ENCODE peak calls at places on chromosomes 1 and 21, in six cellular contexts. A, Y, H, Q, I and K are unnamed samples.

GRCh38 chr1:16967095-16967567 is 13.3 kb downstream of the MFAP2 start:
- DNase-seq in A (no peak), Y (no peak), H (no peak), Q (no peak), I (peak; percentile 93), K (no peak)

GRCh38 chr1:230153655-230154296 is 86.7 kb downstream of the GALNT2 start:
- DNase-seq in A (peak; percentile 65), Y (peak; percentile 77), H (no peak), Q (no peak), I (peak; percentile 74), K (no peak)

GRCh38 chr1:18564661-18565060 is 66.0 kb upstream of the PAX7 start:
- DNase-seq in A (peak; percentile 45), Y (no peak), H (no peak), Q (no peak), I (no peak), K (no peak)

GRCh38 chr1:11634759-11635158 is 19.5 kb downstream of the FBXO2 start:
- DNase-seq in A (no peak), Y (no peak), H (no peak), Q (no peak), I (no peak), K (no peak)

GRCh38 chr1:205580140-205580922 is 51.5 kb downstream of the ELK4 start:
- DNase-seq in A (no peak), Y (peak; percentile 52), H (no peak), Q (no peak), I (no peak), K (no peak)

GRCh38 chr1:156106624-156107488 is 7.7 kb upstream of the LMNA start:
- DNase-seq in A (peak; percentile 72), Y (peak; percentile 67), H (peak; percentile 95), Q (no peak), I (peak; percentile 54), K (no peak)

GRCh38 chr1:229643996-229644748 is 18.1 kb downstream of the URB2 start:
- DNase-seq in A (no peak), Y (no peak), H (no peak), Q (no peak), I (no peak), K (no peak)

GRCh38 chr1:209769171-209769904 is 13.5 kb downstream of the TRAF3IP3 start:
- DNase-seq in A (no peak), Y (peak; percentile 88), H (no peak), Q (peak; percentile 70), I (peak; percentile 93), K (no peak)

GRCh38 chr1:27990920-27991537 is 31.3 kb downstream of the XKR8 start:
- DNase-seq in A (no peak), Y (no peak), H (no peak), Q (no peak), I (peak; percentile 50), K (no peak)

GRCh38 chr1:169044296-169044695 is 62.2 kb upstream of the ATP1B1 start:
- DNase-seq in A (no peak), Y (no peak), H (no peak), Q (peak; percentile 8), I (no peak), K (no peak)

GRCh38 chr1:182634306-182635072 is 30.3 kb upstream of the RGS16 start:
- DNase-seq in A (no peak), Y (peak; percentile 64), H (no peak), Q (no peak), I (no peak), K (no peak)

GRCh38 chr1:77288275-77288674 is 6.5 kb downstream of the AK5 start:
- DNase-seq in A (no peak), Y (no peak), H (no peak), Q (no peak), I (no peak), K (no peak)

GRCh38 chr1:170664828-170665617 is 1.1 kb downstream of the PRRX1 start:
- DNase-seq in A (peak; percentile 68), Y (peak; percentile 67), H (peak; percentile 79), Q (no peak), I (peak; percentile 56), K (no peak)

GRCh38 chr21:33403128-33403785 is at the start of gene IFNGR2:
- DNase-seq in A (peak; percentile 77), Y (peak; percentile 70), H (peak; percentile 74), Q (no peak), I (no peak), K (no peak)

GRCh38 chr21:31670065-31670464 is 10.6 kb downstream of the SOD1 start:
- DNase-seq in A (no peak), Y (no peak), H (no peak), Q (no peak), I (no peak), K (no peak)

GRCh38 chr1:79353224-79353623 is 346.7 kb upstream of the ADGRL4 start:
- DNase-seq in A (peak; percentile 47), Y (no peak), H (peak; percentile 55), Q (no peak), I (peak; percentile 52), K (no peak)

GRCh38 chr1:220235462-220235861 is 36.8 kb downstream of the RAB3GAP2 start:
- DNase-seq in A (no peak), Y (no peak), H (no peak), Q (no peak), I (no peak), K (peak; percentile 4)

GRCh38 chr1:36400514-36400824 is 2.8 kb upstream of the LSM10 start:
- DNase-seq in A (no peak), Y (no peak), H (no peak), Q (no peak), I (no peak), K (no peak)

GRCh38 chr1:160375788-160376524 is 9.1 kb downstream of the NHLH1 start:
- DNase-seq in A (peak; percentile 78), Y (no peak), H (peak; percentile 84), Q (no peak), I (peak; percentile 47), K (no peak)

GRCh38 chr1:176692431-176692830 is 229.5 kb downstream of the PAPPA2 start:
- DNase-seq in A (no peak), Y (peak; percentile 86), H (no peak), Q (no peak), I (no peak), K (no peak)

GRCh38 chr1:215273838-215274516 is 191.4 kb downstream of the KCNK2 start:
- DNase-seq in A (no peak), Y (no peak), H (no peak), Q (no peak), I (peak; percentile 94), K (no peak)

GRCh38 chr1:71839876-71840275 is 442.5 kb downstream of the NEGR1 start:
- DNase-seq in A (no peak), Y (no peak), H (no peak), Q (no peak), I (no peak), K (no peak)

GRCh38 chr1:241125297-241125696 is 231.7 kb downstream of the RGS7 start:
- DNase-seq in A (no peak), Y (no peak), H (no peak), Q (no peak), I (no peak), K (no peak)

GRCh38 chr1:204405988-204406387 is 5.6 kb downstream of the PPP1R15B start:
- DNase-seq in A (no peak), Y (no peak), H (no peak), Q (no peak), I (no peak), K (no peak)
- H3K4me3 ChIP-seq in A (peak overlapping the region; percentile 96), Y (peak overlapping the region; percentile 90), H (peak overlapping the region; percentile 96), Q (peak overlapping the region; percentile 10), I (peak overlapping the region; percentile 86), K (peak overlapping the region; percentile 99)

DNA sequence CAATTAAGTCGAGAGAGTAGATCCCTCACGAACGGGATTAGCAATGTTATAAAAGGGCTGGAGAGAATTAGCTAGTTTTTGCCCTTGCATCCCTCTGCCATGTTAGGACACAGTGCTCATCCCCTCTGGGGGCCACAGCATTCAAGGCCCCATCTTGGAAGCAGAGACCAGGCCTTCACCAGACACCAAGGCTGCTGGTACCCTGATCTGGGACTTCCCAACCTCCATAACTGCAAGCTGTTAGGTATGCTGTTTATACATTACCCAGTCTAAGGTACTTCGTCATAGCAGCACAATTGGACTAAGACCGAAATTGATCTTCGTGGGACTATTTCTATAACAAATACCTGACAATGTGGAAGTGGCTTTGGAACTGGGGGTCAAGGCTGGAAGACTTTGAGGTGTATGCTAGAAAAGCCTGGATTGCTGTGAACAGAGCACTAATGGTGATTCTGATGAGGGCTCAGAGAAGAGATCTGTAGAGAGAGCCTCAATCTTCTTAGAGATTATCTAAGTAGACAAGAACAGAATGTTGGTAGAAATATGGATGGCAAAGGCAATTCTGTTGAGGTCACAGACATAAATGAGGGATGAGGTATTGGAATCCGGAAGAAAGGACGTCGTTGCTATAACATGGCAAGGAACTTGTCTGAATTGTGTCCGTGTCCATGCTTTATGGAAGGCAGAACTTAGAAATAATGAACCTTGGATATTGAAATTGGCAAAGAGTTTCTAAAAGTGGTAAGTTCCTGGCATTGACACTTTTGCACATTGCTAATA is 83.8 kb upstream of the KIF26B start:
- DNase-seq in A (no peak), Y (no peak), H (no peak), Q (no peak), I (no peak), K (no peak)
- H3K27ac ChIP-seq in A (no peak overlapping the region), Y (no peak overlapping the region), H (no peak overlapping the region), Q (no peak overlapping the region), I (no peak overlapping the region), K (no peak overlapping the region)

GRCh38 chr1:40495315-40495903 is 13.2 kb upstream of the EXO5 start:
- DNase-seq in A (no peak), Y (no peak), H (no peak), Q (no peak), I (peak; percentile 7), K (no peak)
- H3K36me3 ChIP-seq in A (peaks cover 44% of the 10 kb centered on the region), Y (peaks cover 67% of the 10 kb centered on the region), H (peaks cover 60% of the 10 kb centered on the region), Q (peaks cover 12% of the 10 kb centered on the region), I (peaks cover 2% of the 10 kb centered on the region), K (peaks cover 5% of the 10 kb centered on the region)

DNA sequence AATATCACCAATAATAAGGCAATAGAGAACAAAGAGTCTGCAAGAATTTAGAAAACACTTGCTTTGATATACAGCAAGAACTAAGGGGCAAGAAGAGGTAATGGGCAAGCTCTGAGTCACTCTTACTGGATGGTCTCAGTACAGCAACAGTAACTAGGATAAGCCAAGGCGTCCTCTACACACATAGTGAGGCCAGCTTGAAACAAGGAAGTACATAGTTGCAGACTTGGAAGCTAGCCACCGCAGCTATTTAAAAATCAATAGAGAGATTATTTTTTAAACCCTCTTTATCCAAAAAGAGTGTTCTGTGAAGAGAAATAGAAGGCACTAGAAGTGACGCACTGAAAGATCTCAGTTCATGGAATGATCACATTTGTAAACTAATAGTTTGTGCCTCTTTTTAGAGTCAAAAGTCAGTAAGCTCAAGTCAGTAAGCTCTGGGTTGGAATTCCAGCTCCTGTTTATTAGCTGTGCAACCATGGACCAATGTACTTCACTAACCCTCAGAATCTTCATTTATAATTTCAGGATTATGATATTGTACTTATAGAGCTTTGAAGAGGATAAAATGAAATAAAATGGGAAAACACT is 118.6 kb downstream of the AKT3 start:
- DNase-seq in A (no peak), Y (peak; percentile 77), H (no peak), Q (no peak), I (peak; percentile 85), K (no peak)
- H3K4me3 ChIP-seq in A (no peak overlapping the region), Y (no peak overlapping the region), H (no peak overlapping the region), Q (no peak overlapping the region), I (no peak overlapping the region), K (no peak overlapping the region)

GRCh38 chr1:208059328-208060017 is 148.5 kb upstream of the CD34 start:
- DNase-seq in A (no peak), Y (no peak), H (peak; percentile 48), Q (no peak), I (no peak), K (no peak)
- H3K27ac ChIP-seq in A (no peak overlapping the region), Y (no peak overlapping the region), H (no peak overlapping the region), Q (no peak overlapping the region), I (no peak overlapping the region), K (no peak overlapping the region)